ENCODE peak calls at places on chromosomes 12 and 14, in eight cellular contexts. G is glutamatergic neuron, Z is endothelial cell, A is fibroblast of mammary gland, H is Calu3, M is BE2C, P is heart left ventricle, X is astrocyte of the spinal cord. T is an unnamed sample.
A peak's percentile ranks its signal among the peaks of the same experiment; 100 is the strongest.

GRCh38 chr12:21615441-21615840 is 10.8 kb upstream of the GYS2 start:
- DNase-seq in H (no peak), M (no peak), P (no peak), X (no peak), Z (no peak), G (no peak), A (peak; percentile 8), T (no peak)

GRCh38 chr14:52551696-52552062 is 626 bp downstream of the TXNDC16 start:
- DNase-seq in Z (no peak), G (no peak), X (peak; percentile 52), H (no peak), M (peak; percentile 25), P (no peak), A (peak; percentile 54), T (peak; percentile 22)

GRCh38 chr12:48818831-48819590 is 715 bp downstream of the CACNB3 start:
- DNase-seq in X (no peak), H (peak; percentile 57), Z (peak; percentile 56), G (peak; percentile 65), A (no peak), P (no peak), M (no peak), T (no peak)

GRCh38 chr12:91978143-91978542 is 167.5 kb downstream of the BTG1 start:
- DNase-seq in Z (no peak), H (no peak), P (no peak), M (no peak), X (no peak), G (no peak), A (no peak), T (no peak)

GRCh38 chr12:87667378-87667777 is 361.8 kb downstream of the C12orf50 start:
- DNase-seq in Z (no peak), A (peak; percentile 29), G (no peak), P (no peak), M (no peak), X (peak; percentile 51), H (peak; percentile 30), T (no peak)

GRCh38 chr14:95577067-95577800 is 42.4 kb downstream of the GLRX5 start:
- DNase-seq in A (no peak), X (no peak), P (no peak), H (no peak), G (no peak), M (no peak), Z (no peak), T (no peak)

GRCh38 chr12:16323010-16323409 is 24.4 kb upstream of the MGST1 start:
- DNase-seq in A (peak; percentile 73), P (no peak), M (no peak), X (peak; percentile 45), H (no peak), Z (no peak), G (no peak), T (no peak)

GRCh38 chr12:94545937-94546771 is 86.5 kb upstream of the CEP83 start:
- DNase-seq in Z (peak; percentile 52), X (peak; percentile 66), M (peak; percentile 53), A (peak; percentile 77), P (no peak), G (peak; percentile 54), H (peak; percentile 64), T (peak; percentile 51)

GRCh38 chr12:95789126-95790024 is 1.2 kb downstream of the NTN4 start:
- DNase-seq in H (peak; percentile 80), A (no peak), M (peak; percentile 17), G (peak; percentile 50), Z (peak; percentile 18), P (peak; percentile 70), X (no peak), T (no peak)

GRCh38 chr14:22556021-22556989 is 32.7 kb downstream of the DAD1 start:
- DNase-seq in P (peak; percentile 85), G (no peak), X (peak; percentile 94), M (no peak), A (peak; percentile 55), Z (no peak), H (peak; percentile 77), T (peak; percentile 68)

GRCh38 chr12:104357431-104357952 is 54.0 kb downstream of the EID3 start:
- DNase-seq in A (peak; percentile 51), G (no peak), X (no peak), Z (no peak), H (no peak), P (no peak), M (peak; percentile 28), T (peak; percentile 77)

GRCh38 chr14:35365130-35366047 is 39.2 kb downstream of the NFKBIA start:
- DNase-seq in A (peak; percentile 93), P (peak; percentile 69), H (peak; percentile 73), X (peak; percentile 82), M (no peak), Z (no peak), G (no peak), T (peak; percentile 83)

GRCh38 chr12:31859232-31859977 is 99.8 kb upstream of the RESF1 start:
- DNase-seq in A (no peak), H (no peak), Z (no peak), M (no peak), G (no peak), X (no peak), P (no peak), T (no peak)

DNA sequence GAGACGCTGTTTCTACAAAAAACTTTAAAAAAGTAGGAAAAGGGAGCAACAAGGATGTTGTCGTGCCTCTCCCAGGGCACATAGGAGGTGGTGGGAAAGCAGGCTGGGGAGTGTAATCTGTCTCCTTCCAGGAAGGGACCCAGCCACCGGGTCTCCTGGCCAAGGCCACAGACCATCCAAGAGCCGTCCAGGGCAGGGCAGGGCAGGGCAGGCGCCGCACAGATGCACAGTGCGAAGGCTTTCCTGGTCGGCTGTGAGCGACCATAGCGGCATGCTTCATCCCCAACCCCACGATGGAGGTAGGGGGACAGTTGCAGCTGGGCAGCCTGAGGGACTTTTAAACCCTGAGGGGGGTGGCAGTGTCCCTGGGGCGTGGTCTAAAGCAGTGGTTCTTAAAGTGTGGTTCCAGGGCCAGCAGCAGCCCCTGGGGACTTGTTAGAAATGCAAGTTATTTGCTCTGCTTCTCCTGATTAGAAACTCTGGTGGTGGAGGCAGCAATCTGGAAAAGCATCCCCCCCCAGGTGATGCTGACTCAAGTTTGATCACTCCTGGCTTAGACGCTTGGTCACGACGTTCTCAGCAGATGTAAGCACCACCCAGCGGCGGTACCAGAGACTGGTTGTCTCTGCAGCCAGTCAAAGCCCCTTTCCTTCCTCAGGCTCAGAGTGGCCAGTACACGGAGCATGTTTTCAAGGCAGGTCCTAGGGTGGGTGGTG is 197.4 kb upstream of the PRMT8 start:
- DNase-seq in Z (no peak), G (no peak), A (peak; percentile 71), H (no peak), P (no peak), X (no peak), M (peak; percentile 58), T (peak; percentile 25)
- TF ChIP-seq CTCF in Z (no peak), G (no peak), A (peak; percentile 30), H (no peak), P (no peak), X (peak; percentile 12), M (peak; percentile 44), T (peak; percentile 38)

DNA sequence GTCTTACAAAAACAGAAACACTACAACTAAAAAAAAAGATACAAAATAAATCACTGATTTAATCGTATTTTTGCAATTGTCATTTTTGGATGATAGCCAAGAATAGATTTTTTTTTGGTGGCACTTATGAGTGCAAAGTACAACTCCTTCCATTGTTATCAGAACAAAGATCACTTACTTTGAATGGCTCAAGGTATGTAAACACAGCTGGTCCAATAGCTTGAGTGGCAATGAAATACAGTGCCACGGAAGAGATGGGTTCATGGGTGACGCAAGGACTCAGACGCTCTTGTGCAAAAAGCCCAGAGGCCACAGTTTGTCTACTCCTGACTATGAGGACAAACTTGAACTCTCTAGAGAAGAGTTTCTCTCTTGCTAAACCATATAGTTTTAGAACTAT is 109.6 kb downstream of the PAX9 start:
- DNase-seq in P (no peak), G (no peak), X (no peak), Z (no peak), M (no peak), A (no peak), H (peak; percentile 32), T (no peak)
- TF ChIP-seq CTCF in P (no peak), G (no peak), X (no peak), Z (no peak), M (no peak), A (no peak), H (no peak), T (no peak)

DNA sequence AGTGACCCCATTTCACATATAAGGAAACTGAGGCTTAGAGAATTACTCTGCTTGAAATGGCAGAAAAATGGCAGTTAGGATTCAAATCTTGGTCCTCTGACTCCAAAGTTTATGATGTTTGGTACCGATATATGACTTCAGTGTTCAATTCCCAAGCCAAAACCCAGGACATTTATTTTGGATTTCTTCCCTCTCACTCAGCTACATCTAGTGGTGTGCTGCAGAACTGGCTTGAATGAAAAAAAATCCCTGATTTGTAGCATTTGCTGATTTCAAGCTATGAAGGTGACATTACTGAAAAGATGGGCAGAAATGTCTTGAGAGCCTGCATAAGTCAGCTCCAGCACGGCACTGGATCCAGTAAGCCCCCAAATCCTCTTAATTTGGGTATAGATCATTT is 106.4 kb downstream of the EFCAB11 start:
- DNase-seq in G (no peak), H (no peak), Z (no peak), M (no peak), A (peak; percentile 21), X (peak; percentile 30), P (no peak), T (peak; percentile 11)
- TF ChIP-seq CTCF in G (no peak), H (no peak), Z (no peak), M (peak; percentile 51), A (peak; percentile 50), X (peak; percentile 67), P (no peak), T (peak; percentile 68)

GRCh38 chr12:93128332-93128707 is 199.2 kb upstream of the EEA1 start:
- DNase-seq in A (no peak), X (no peak), M (no peak), Z (no peak), P (no peak), G (no peak), H (no peak), T (no peak)

GRCh38 chr12:93125126-93125525 is 196.0 kb upstream of the EEA1 start:
- DNase-seq in H (no peak), M (no peak), Z (no peak), X (no peak), G (no peak), P (no peak), A (peak; percentile 85), T (no peak)

GRCh38 chr12:93127107-93127560 is 198.0 kb upstream of the EEA1 start:
- DNase-seq in A (peak; percentile 22), Z (no peak), X (no peak), H (no peak), M (no peak), G (no peak), P (no peak), T (no peak)

GRCh38 chr12:93126069-93126474 is 197.0 kb upstream of the EEA1 start:
- DNase-seq in Z (no peak), A (no peak), G (no peak), P (no peak), X (no peak), H (no peak), M (no peak), T (no peak)

DNA sequence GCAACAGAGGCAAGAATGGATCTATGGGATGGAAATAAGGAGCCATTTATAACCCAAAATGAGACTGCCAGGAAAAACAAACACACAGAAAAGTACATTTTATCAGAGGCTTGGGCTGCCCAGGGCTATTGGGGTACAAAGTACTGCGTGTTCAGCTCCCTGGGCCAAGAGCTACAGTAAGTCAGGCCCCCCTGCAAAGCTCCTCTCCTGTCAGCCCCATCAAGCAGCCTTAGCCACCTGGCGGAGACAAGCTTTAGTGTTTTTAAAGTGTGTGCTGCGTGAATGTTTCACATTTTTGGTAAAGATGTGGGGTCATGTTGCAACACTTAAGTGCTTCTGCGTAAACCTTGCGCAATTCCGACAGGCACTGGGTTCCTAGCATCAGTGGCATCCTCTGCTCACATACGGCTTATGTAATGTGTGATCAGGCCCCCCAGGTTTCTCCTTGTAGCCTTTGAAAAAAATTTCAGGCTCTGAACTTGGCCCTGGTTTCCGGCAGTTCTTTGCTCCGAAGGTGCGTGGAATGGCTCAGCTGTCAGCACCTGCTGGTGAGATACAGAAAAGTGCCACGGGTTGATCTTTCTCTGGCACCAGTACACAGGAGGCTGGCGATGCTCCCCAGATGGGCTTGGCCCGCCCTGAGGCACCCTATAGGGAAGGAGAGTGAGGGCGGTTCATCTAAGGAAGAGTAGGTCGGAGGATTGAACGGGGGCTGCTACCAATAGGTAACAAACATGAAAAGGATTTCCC is 198.7 kb upstream of the EEA1 start:
- DNase-seq in H (no peak), P (peak; percentile 79), A (peak; percentile 88), G (no peak), M (peak; percentile 22), Z (no peak), X (peak; percentile 83), T (peak; percentile 70)
- TF ChIP-seq CTCF in H (no peak), P (peak; percentile 48), A (peak; percentile 35), G (no peak), M (no peak), Z (no peak), X (peak; percentile 28), T (peak; percentile 76)